ENCODE peak calls at places on chromosomes 7 and 10, in four cellular contexts. E is HepG2, U is PC-3, Y is cardiac fibroblast. A is an unnamed sample.

GRCh38 chr10:27448926-27449325 is 55.2 kb upstream of the RAB18 start:
- DNase-seq in E (peak; percentile 4), U (peak; percentile 60), Y (peak; percentile 41), A (peak; percentile 90)

GRCh38 chr10:71436268-71436922 is 39.7 kb downstream of the CDH23 start:
- DNase-seq in E (no peak), U (no peak), Y (peak; percentile 3), A (no peak)

GRCh38 chr10:100100651-100101525 is 19.2 kb upstream of the CPN1 start:
- DNase-seq in E (peak; percentile 76), U (peak; percentile 55), Y (peak; percentile 58), A (peak; percentile 64)

GRCh38 chr10:62195675-62195926 is 73.0 kb downstream of the RTKN2 start:
- DNase-seq in E (no peak), U (no peak), Y (no peak), A (no peak)

GRCh38 chr10:20956843-20957242 is 59.7 kb upstream of the NEBL start:
- DNase-seq in E (no peak), U (no peak), Y (peak; percentile 13), A (peak; percentile 66)

GRCh38 chr7:22110881-22111280 is 165.2 kb upstream of the CDCA7L start:
- DNase-seq in E (peak; percentile 9), U (no peak), Y (no peak), A (no peak)

GRCh38 chr10:116972136-116972535 is 32.9 kb downstream of the SHTN1 start:
- DNase-seq in E (no peak), U (no peak), Y (no peak), A (no peak)

GRCh38 chr7:157397751-157398691 is 61.2 kb downstream of the DNAJB6 start:
- DNase-seq in E (peak; percentile 64), U (peak; percentile 65), Y (peak; percentile 82), A (peak; percentile 65)

GRCh38 chr10:110918269-110918632 is 729 bp downstream of the BBIP1 start:
- DNase-seq in E (peak; percentile 87), U (peak; percentile 89), Y (peak; percentile 97), A (peak; percentile 92)

GRCh38 chr7:139691253-139691781 is 86.5 kb downstream of the HIPK2 start:
- DNase-seq in E (no peak), U (no peak), Y (no peak), A (no peak)

GRCh38 chr10:24973163-24973562 is 20.8 kb upstream of the PRTFDC1 start:
- DNase-seq in E (peak; percentile 72), U (no peak), Y (no peak), A (no peak)

GRCh38 chr10:86945361-86946214 is 11.8 kb downstream of the MMRN2 start:
- DNase-seq in E (peak; percentile 44), U (no peak), Y (no peak), A (no peak)

DNA sequence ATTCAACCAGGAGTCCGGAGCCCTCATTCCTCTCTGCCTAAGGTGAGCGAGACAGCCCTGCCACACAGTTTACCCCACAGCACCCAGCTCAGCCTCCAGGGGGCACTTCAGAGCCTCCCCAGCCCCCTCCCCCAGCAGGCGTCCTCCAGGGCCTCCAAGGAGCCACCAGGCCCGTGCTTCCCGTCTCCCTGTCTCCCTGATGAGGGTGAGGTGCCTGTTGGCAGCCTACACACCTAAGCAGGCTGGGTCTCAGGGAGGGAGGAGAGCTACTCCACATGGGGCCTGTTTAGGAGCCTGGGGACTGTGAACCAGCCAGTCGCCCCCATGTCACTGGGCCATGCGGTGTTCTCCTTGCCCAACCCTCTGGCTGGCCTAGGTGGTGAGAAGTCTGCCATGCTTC is 28.9 kb upstream of the TRIM8 start:
- DNase-seq in E (no peak), U (no peak), Y (no peak), A (no peak)
- TF ChIP-seq CTCF in E (peak; percentile 65), U (peak; percentile 39), Y (peak; percentile 35), A (peak; percentile 36)

GRCh38 chr7:6258440-6259182 is 13.8 kb downstream of the CYTH3 start:
- DNase-seq in E (no peak), U (no peak), Y (peak; percentile 97), A (no peak)
- H3K4me3 ChIP-seq in E (no peak overlapping the region), U (no peak overlapping the region), Y (no peak overlapping the region), A (no peak overlapping the region)

DNA sequence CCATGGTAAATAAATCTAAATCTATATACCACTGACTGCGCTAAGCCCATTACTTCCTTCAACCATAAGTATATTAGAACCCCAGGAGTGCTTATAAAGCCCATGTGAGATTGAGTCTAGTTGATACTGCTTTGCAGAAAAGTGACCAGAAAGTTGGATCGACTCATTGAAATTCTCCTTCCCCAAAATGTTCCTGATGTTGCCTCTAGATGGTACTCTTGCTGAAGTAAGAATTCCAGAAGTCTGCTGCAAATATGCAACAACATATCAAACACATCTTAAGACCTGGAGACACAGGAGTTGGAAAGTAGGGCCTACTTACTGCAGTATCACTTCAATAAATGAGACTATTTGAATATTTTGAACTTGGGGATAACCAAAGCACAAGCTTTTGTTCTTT is 550.8 kb downstream of the IPMK start:
- DNase-seq in E (no peak), U (peak; percentile 78), Y (peak; percentile 72), A (peak; percentile 49)
- TF ChIP-seq CTCF in E (peak; percentile 28), U (peak; percentile 86), Y (peak; percentile 64), A (peak; percentile 43)

GRCh38 chr10:43202657-43203490 is 64.0 kb downstream of the RASGEF1A start:
- DNase-seq in E (no peak), U (no peak), Y (no peak), A (peak; percentile 10)
- H3K4me3 ChIP-seq in E (no peak overlapping the region), U (no peak overlapping the region), Y (peak overlapping the region; percentile 46), A (peak overlapping the region; percentile 53)

DNA sequence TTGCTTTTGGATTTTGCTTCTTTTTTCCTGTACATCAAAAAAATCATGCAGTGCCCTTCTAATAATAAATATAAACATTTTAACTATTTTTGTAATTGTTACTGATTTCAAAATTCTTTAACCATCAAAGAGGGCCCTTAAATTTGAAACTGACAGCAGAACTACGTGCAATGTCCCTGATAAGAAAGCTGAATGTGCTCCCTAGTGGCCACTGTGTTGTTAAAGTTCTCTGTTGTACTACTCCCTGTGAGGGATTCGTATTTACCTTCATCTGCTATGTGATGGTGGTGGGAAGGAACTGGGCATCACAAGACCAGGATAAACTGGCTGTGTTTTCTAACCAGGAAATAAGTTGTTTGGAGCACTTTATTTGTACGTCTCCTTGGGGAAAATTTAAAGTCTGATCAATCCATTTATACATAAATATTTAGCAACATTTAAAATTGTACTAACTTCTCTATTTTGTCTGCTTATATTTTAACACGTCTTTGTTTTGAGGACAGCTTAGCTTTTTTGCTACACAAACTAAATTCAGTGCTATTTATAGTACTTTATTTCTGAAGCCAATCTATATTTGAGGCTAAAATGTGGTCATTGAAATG is 322.4 kb downstream of the HGF start:
- DNase-seq in E (peak; percentile 27), U (peak; percentile 75), Y (peak; percentile 83), A (peak; percentile 69)
- TF ChIP-seq CTCF in E (peak; percentile 56), U (peak; percentile 73), Y (peak; percentile 57), A (peak; percentile 52)

GRCh38 chr7:149719050-149719899 is 54.1 kb downstream of the ZNF467 start:
- DNase-seq in E (no peak), U (no peak), Y (peak; percentile 71), A (peak; percentile 64)

GRCh38 chr7:149718730-149719049 is 54.7 kb downstream of the ZNF467 start:
- DNase-seq in E (no peak), U (no peak), Y (no peak), A (no peak)

GRCh38 chr7:149720372-149721083 is 52.9 kb downstream of the ZNF467 start:
- DNase-seq in E (peak; percentile 78), U (no peak), Y (peak; percentile 46), A (no peak)

GRCh38 chr7:149721084-149721601 is 52.2 kb downstream of the ZNF467 start:
- DNase-seq in E (no peak), U (no peak), Y (no peak), A (no peak)

GRCh38 chr7:149719912-149720335 is 53.5 kb downstream of the ZNF467 start:
- DNase-seq in E (no peak), U (no peak), Y (no peak), A (no peak)
- H3K4me3 ChIP-seq in E (peak overlapping the region; percentile 38), U (no peak overlapping the region), Y (no peak overlapping the region), A (no peak overlapping the region)

GRCh38 chr7:132312531-132313070 is 263.7 kb downstream of the PLXNA4 start:
- DNase-seq in E (no peak), U (no peak), Y (no peak), A (no peak)

GRCh38 chr7:132311747-132312146 is 264.5 kb downstream of the PLXNA4 start:
- DNase-seq in E (no peak), U (no peak), Y (no peak), A (no peak)

GRCh38 chr7:132309102-132309805 is 267.0 kb downstream of the PLXNA4 start:
- DNase-seq in E (no peak), U (no peak), Y (no peak), A (no peak)

GRCh38 chr7:132307465-132307864 is 268.8 kb downstream of the PLXNA4 start:
- DNase-seq in E (no peak), U (no peak), Y (no peak), A (no peak)
- TF ChIP-seq CTCF in E (no peak), U (peak; percentile 31), Y (no peak), A (no peak)

GRCh38 chr10:804191-804781 is 114.8 kb upstream of the DIP2C start:
- DNase-seq in E (no peak), U (no peak), Y (no peak), A (no peak)
- H3K4me3 ChIP-seq in E (no peak overlapping the region), U (no peak overlapping the region), Y (no peak overlapping the region), A (no peak overlapping the region)

GRCh38 chr7:105937411-105937810 is 25.7 kb upstream of the CDHR3 start:
- DNase-seq in E (no peak), U (no peak), Y (no peak), A (no peak)

GRCh38 chr7:105931179-105931578 is 31.9 kb upstream of the CDHR3 start:
- DNase-seq in E (no peak), U (no peak), Y (no peak), A (no peak)

GRCh38 chr7:105932835-105933477 is 30.1 kb upstream of the CDHR3 start:
- DNase-seq in E (no peak), U (no peak), Y (peak; percentile 86), A (peak; percentile 10)

GRCh38 chr7:105935250-105935649 is 27.8 kb upstream of the CDHR3 start:
- DNase-seq in E (no peak), U (peak; percentile 19), Y (no peak), A (peak; percentile 34)

GRCh38 chr7:105934577-105935185 is 28.4 kb upstream of the CDHR3 start:
- DNase-seq in E (peak; percentile 64), U (peak; percentile 16), Y (peak; percentile 66), A (peak; percentile 7)
- TF ChIP-seq CTCF in E (peak; percentile 72), U (peak; percentile 51), Y (peak; percentile 39), A (no peak)